ENCODE peak calls at places on chromosomes 11 and 22, in nine cellular contexts. One of them, this sample, is unnamed.
A peak's percentile ranks its signal among the peaks of the same experiment; 100 is the strongest.

GRCh38 chr22:47372111-47372581 is 609.7 kb downstream of the TBC1D22A start:
- DNase-seq in spleen: peak; percentile 51
- DNase-seq in A549: no peak
- DNase-seq in psoas muscle: no peak
- DNase-seq in foreskin fibroblast: no peak
- DNase-seq in fibroblast of pulmonary artery: no peak
- DNase-seq in lower lobe of right lung: peak; percentile 41
- DNase-seq in fibroblast of the aortic adventitia: no peak
- DNase-seq in Caco-2: peak; percentile 7
- DNase-seq in this sample: no peak

GRCh38 chr22:46574993-46575914 is 37.8 kb upstream of the CELSR1 start:
- DNase-seq in Caco-2: peak; percentile 71
- DNase-seq in A549: peak; percentile 32
- DNase-seq in fibroblast of the aortic adventitia: no peak
- DNase-seq in foreskin fibroblast: no peak
- DNase-seq in lower lobe of right lung: peak; percentile 51
- DNase-seq in spleen: peak; percentile 80
- DNase-seq in fibroblast of pulmonary artery: peak; percentile 10
- DNase-seq in psoas muscle: peak; percentile 16
- DNase-seq in this sample: no peak

GRCh38 chr11:10666556-10666955 is 27.0 kb downstream of the IRAG1 start:
- DNase-seq in foreskin fibroblast: no peak
- DNase-seq in fibroblast of the aortic adventitia: peak; percentile 50
- DNase-seq in psoas muscle: no peak
- DNase-seq in A549: no peak
- DNase-seq in Caco-2: no peak
- DNase-seq in spleen: no peak
- DNase-seq in fibroblast of pulmonary artery: no peak
- DNase-seq in lower lobe of right lung: no peak
- DNase-seq in this sample: peak; percentile 35

GRCh38 chr22:17411213-17411612 is 42.0 kb downstream of the CECR2 start:
- DNase-seq in lower lobe of right lung: no peak
- DNase-seq in fibroblast of the aortic adventitia: peak; percentile 22
- DNase-seq in psoas muscle: no peak
- DNase-seq in fibroblast of pulmonary artery: peak; percentile 66
- DNase-seq in spleen: no peak
- DNase-seq in A549: no peak
- DNase-seq in Caco-2: no peak
- DNase-seq in foreskin fibroblast: no peak
- DNase-seq in this sample: no peak

GRCh38 chr22:17152971-17153370 is 6.1 kb downstream of the HDHD5 start:
- DNase-seq in foreskin fibroblast: no peak
- DNase-seq in Caco-2: no peak
- DNase-seq in lower lobe of right lung: no peak
- DNase-seq in fibroblast of pulmonary artery: no peak
- DNase-seq in psoas muscle: no peak
- DNase-seq in spleen: no peak
- DNase-seq in A549: no peak
- DNase-seq in fibroblast of the aortic adventitia: no peak
- DNase-seq in this sample: no peak

GRCh38 chr11:132106336-132106982 is 736.0 kb downstream of the NTM start:
- DNase-seq in fibroblast of the aortic adventitia: no peak
- DNase-seq in foreskin fibroblast: no peak
- DNase-seq in psoas muscle: no peak
- DNase-seq in Caco-2: no peak
- DNase-seq in fibroblast of pulmonary artery: no peak
- DNase-seq in lower lobe of right lung: no peak
- DNase-seq in spleen: no peak
- DNase-seq in A549: no peak
- DNase-seq in this sample: no peak

GRCh38 chr11:112613051-112613972 is 347.9 kb upstream of the NCAM1 start:
- DNase-seq in Caco-2: no peak
- DNase-seq in spleen: no peak
- DNase-seq in psoas muscle: no peak
- DNase-seq in fibroblast of the aortic adventitia: peak; percentile 80
- DNase-seq in fibroblast of pulmonary artery: peak; percentile 72
- DNase-seq in foreskin fibroblast: no peak
- DNase-seq in A549: no peak
- DNase-seq in lower lobe of right lung: no peak
- DNase-seq in this sample: peak; percentile 58

GRCh38 chr11:108871867-108872266 is 207.0 kb downstream of the DDX10 start:
- DNase-seq in fibroblast of pulmonary artery: no peak
- DNase-seq in spleen: no peak
- DNase-seq in lower lobe of right lung: no peak
- DNase-seq in psoas muscle: no peak
- DNase-seq in A549: no peak
- DNase-seq in Caco-2: no peak
- DNase-seq in foreskin fibroblast: no peak
- DNase-seq in fibroblast of the aortic adventitia: peak; percentile 39
- DNase-seq in this sample: peak; percentile 20

GRCh38 chr22:20523118-20523983 is 15.9 kb downstream of the MED15 start:
- DNase-seq in fibroblast of the aortic adventitia: peak; percentile 59
- DNase-seq in fibroblast of pulmonary artery: peak; percentile 33
- DNase-seq in spleen: no peak
- DNase-seq in psoas muscle: no peak
- DNase-seq in Caco-2: no peak
- DNase-seq in foreskin fibroblast: peak; percentile 81
- DNase-seq in lower lobe of right lung: peak; percentile 14
- DNase-seq in A549: no peak
- DNase-seq in this sample: peak; percentile 95

GRCh38 chr11:30474151-30474954 is 111.8 kb downstream of the MPPED2 start:
- DNase-seq in psoas muscle: no peak
- DNase-seq in Caco-2: no peak
- DNase-seq in lower lobe of right lung: no peak
- DNase-seq in fibroblast of the aortic adventitia: no peak
- DNase-seq in spleen: no peak
- DNase-seq in foreskin fibroblast: no peak
- DNase-seq in fibroblast of pulmonary artery: no peak
- DNase-seq in A549: no peak
- DNase-seq in this sample: no peak

GRCh38 chr22:17307566-17307965 is 61.7 kb upstream of the CECR2 start:
- DNase-seq in Caco-2: no peak
- DNase-seq in A549: no peak
- DNase-seq in fibroblast of pulmonary artery: no peak
- DNase-seq in lower lobe of right lung: no peak
- DNase-seq in psoas muscle: no peak
- DNase-seq in spleen: no peak
- DNase-seq in foreskin fibroblast: no peak
- DNase-seq in fibroblast of the aortic adventitia: no peak
- DNase-seq in this sample: no peak

GRCh38 chr22:46744581-46744980 is 6.5 kb upstream of the CERK start:
- DNase-seq in lower lobe of right lung: no peak
- DNase-seq in spleen: no peak
- DNase-seq in A549: no peak
- DNase-seq in foreskin fibroblast: no peak
- DNase-seq in fibroblast of the aortic adventitia: no peak
- DNase-seq in psoas muscle: no peak
- DNase-seq in fibroblast of pulmonary artery: no peak
- DNase-seq in Caco-2: peak; percentile 81
- DNase-seq in this sample: no peak

GRCh38 chr11:77665240-77665965 is 27.8 kb upstream of the CLNS1A start:
- DNase-seq in psoas muscle: no peak
- DNase-seq in foreskin fibroblast: no peak
- DNase-seq in fibroblast of the aortic adventitia: no peak
- DNase-seq in spleen: no peak
- DNase-seq in fibroblast of pulmonary artery: no peak
- DNase-seq in A549: no peak
- DNase-seq in lower lobe of right lung: no peak
- DNase-seq in Caco-2: no peak
- DNase-seq in this sample: no peak

GRCh38 chr11:123640677-123641494 is 13.5 kb downstream of the SCN3B start:
- DNase-seq in lower lobe of right lung: no peak
- DNase-seq in fibroblast of the aortic adventitia: peak; percentile 45
- DNase-seq in foreskin fibroblast: no peak
- DNase-seq in spleen: no peak
- DNase-seq in A549: peak; percentile 43
- DNase-seq in fibroblast of pulmonary artery: peak; percentile 45
- DNase-seq in Caco-2: peak; percentile 62
- DNase-seq in psoas muscle: peak; percentile 42
- DNase-seq in this sample: peak; percentile 25

GRCh38 chr22:45164217-45165123 is 745 bp downstream of the NUP50 start:
- DNase-seq in fibroblast of the aortic adventitia: peak; percentile 23
- DNase-seq in spleen: peak; percentile 91
- DNase-seq in foreskin fibroblast: no peak
- DNase-seq in A549: peak; percentile 15
- DNase-seq in lower lobe of right lung: peak; percentile 55
- DNase-seq in psoas muscle: peak; percentile 37
- DNase-seq in fibroblast of pulmonary artery: peak; percentile 18
- DNase-seq in Caco-2: no peak
- DNase-seq in this sample: no peak

GRCh38 chr11:5275369-5276110 is 5.8 kb upstream of the HBE1 start:
- DNase-seq in A549: no peak
- DNase-seq in psoas muscle: no peak
- DNase-seq in Caco-2: no peak
- DNase-seq in lower lobe of right lung: no peak
- DNase-seq in fibroblast of the aortic adventitia: peak; percentile 14
- DNase-seq in fibroblast of pulmonary artery: no peak
- DNase-seq in foreskin fibroblast: no peak
- DNase-seq in spleen: no peak
- DNase-seq in this sample: no peak

GRCh38 chr11:126327280-126328000 is 23.6 kb downstream of the DCPS start:
- DNase-seq in fibroblast of pulmonary artery: no peak
- DNase-seq in spleen: peak; percentile 52
- DNase-seq in A549: no peak
- DNase-seq in lower lobe of right lung: no peak
- DNase-seq in fibroblast of the aortic adventitia: no peak
- DNase-seq in Caco-2: no peak
- DNase-seq in foreskin fibroblast: no peak
- DNase-seq in psoas muscle: no peak
- DNase-seq in this sample: no peak

GRCh38 chr11:121894581-121894980 is 221.4 kb downstream of the BLID start:
- DNase-seq in psoas muscle: no peak
- DNase-seq in A549: no peak
- DNase-seq in fibroblast of pulmonary artery: no peak
- DNase-seq in foreskin fibroblast: peak; percentile 47
- DNase-seq in fibroblast of the aortic adventitia: no peak
- DNase-seq in lower lobe of right lung: no peak
- DNase-seq in spleen: no peak
- DNase-seq in Caco-2: no peak
- DNase-seq in this sample: peak; percentile 66

DNA sequence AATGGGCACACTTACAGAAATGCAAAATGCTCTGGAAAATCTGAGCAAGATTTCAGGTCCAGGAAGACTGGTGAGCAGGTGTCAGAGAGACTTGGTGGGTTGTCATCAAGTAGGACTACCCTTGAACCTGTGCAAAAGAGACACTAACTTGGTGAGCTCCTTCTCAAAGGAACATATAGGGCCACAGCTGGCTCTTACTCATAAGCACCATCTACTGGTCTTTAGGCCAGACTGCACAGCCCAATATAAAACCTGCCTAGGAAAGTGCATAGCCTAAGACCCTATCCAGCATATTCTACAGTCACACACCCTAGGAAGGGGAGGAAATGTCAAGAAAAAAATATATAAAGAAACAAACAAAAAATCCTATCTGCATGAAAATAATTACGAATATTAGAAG is 18.2 kb upstream of the OR10W1 start:
- DNase-seq in Caco-2: peak; percentile 47
- DNase-seq in fibroblast of pulmonary artery: peak; percentile 49
- DNase-seq in lower lobe of right lung: no peak
- DNase-seq in A549: peak; percentile 7
- DNase-seq in psoas muscle: no peak
- DNase-seq in spleen: no peak
- DNase-seq in foreskin fibroblast: peak; percentile 5
- DNase-seq in fibroblast of the aortic adventitia: peak; percentile 45
- DNase-seq in this sample: peak; percentile 39
- TF ChIP-seq CTCF in Caco-2: peak; percentile 76
- TF ChIP-seq CTCF in fibroblast of pulmonary artery: peak; percentile 71
- TF ChIP-seq CTCF in lower lobe of right lung: peak; percentile 43
- TF ChIP-seq CTCF in A549: peak; percentile 20
- TF ChIP-seq CTCF in psoas muscle: no peak
- TF ChIP-seq CTCF in spleen: no peak
- TF ChIP-seq CTCF in foreskin fibroblast: peak; percentile 58
- TF ChIP-seq CTCF in fibroblast of the aortic adventitia: peak; percentile 74
- TF ChIP-seq CTCF in this sample: peak; percentile 73

DNA sequence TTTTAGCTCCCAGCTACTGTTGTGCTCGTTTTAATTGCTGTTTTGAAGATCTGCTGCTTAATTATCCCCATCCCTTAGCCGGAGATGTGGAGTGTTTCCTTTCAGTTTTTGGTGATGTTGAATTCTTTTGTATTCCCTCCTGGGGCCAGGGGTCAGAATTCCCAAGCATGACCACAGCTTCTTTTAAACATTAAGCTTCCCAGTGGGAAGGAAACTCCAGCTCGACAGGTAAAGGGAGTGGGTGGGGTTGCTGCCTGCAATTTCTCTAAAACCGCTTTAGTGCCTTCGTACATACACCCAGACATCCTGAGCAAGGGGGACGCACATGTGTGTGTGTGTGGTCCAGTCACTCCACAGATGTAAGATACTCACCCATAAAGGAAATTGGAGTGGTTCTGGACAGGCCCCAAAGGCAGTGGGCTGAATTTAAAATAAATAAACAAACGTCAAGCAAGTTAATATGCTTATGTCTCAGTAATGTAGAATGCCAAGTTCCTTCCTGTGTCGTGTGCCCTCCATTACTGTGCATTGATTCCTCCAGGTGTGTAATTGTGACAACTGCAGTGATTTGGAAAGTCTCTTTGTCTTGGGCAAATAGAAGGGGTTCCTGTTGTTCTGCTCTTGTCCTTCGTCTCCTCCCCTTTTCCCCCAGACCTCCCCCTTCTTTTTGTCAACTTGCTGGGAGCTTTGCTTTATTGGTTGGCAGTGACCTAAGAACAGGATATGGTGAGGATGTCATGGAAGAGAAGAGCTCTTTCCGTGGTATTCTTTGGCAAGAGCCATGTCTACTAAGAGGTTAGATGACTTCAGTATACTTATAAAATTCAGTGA is 19.2 kb upstream of the ADSL start:
- DNase-seq in foreskin fibroblast: no peak
- DNase-seq in psoas muscle: no peak
- DNase-seq in lower lobe of right lung: no peak
- DNase-seq in fibroblast of the aortic adventitia: no peak
- DNase-seq in fibroblast of pulmonary artery: peak; percentile 31
- DNase-seq in Caco-2: no peak
- DNase-seq in A549: no peak
- DNase-seq in spleen: no peak
- DNase-seq in this sample: peak; percentile 36
- H3K4me3 ChIP-seq in foreskin fibroblast: no peak overlapping the region
- H3K4me3 ChIP-seq in psoas muscle: no peak overlapping the region
- H3K4me3 ChIP-seq in lower lobe of right lung: no peak overlapping the region
- H3K4me3 ChIP-seq in fibroblast of the aortic adventitia: no peak overlapping the region
- H3K4me3 ChIP-seq in fibroblast of pulmonary artery: no peak overlapping the region
- H3K4me3 ChIP-seq in Caco-2: no peak overlapping the region
- H3K4me3 ChIP-seq in A549: no peak overlapping the region
- H3K4me3 ChIP-seq in spleen: no peak overlapping the region
- H3K4me3 ChIP-seq in this sample: no peak overlapping the region

GRCh38 chr11:130049260-130049659 is 20.4 kb upstream of the APLP2 start:
- DNase-seq in fibroblast of pulmonary artery: no peak
- DNase-seq in lower lobe of right lung: no peak
- DNase-seq in fibroblast of the aortic adventitia: peak; percentile 62
- DNase-seq in spleen: no peak
- DNase-seq in Caco-2: no peak
- DNase-seq in psoas muscle: no peak
- DNase-seq in foreskin fibroblast: no peak
- DNase-seq in A549: no peak
- DNase-seq in this sample: no peak
- TF ChIP-seq CTCF in fibroblast of pulmonary artery: no peak
- TF ChIP-seq CTCF in lower lobe of right lung: no peak
- TF ChIP-seq CTCF in fibroblast of the aortic adventitia: no peak
- TF ChIP-seq CTCF in spleen: no peak
- TF ChIP-seq CTCF in Caco-2: no peak
- TF ChIP-seq CTCF in psoas muscle: no peak
- TF ChIP-seq CTCF in foreskin fibroblast: no peak
- TF ChIP-seq CTCF in A549: no peak
- TF ChIP-seq CTCF in this sample: no peak

GRCh38 chr22:36816338-36816634 is 549 bp downstream of the PVALB start:
- DNase-seq in psoas muscle: no peak
- DNase-seq in fibroblast of pulmonary artery: no peak
- DNase-seq in A549: no peak
- DNase-seq in Caco-2: no peak
- DNase-seq in lower lobe of right lung: no peak
- DNase-seq in spleen: no peak
- DNase-seq in fibroblast of the aortic adventitia: no peak
- DNase-seq in foreskin fibroblast: no peak
- DNase-seq in this sample: no peak
- H3K4me3 ChIP-seq in psoas muscle: no peak overlapping the region
- H3K4me3 ChIP-seq in fibroblast of pulmonary artery: no peak overlapping the region
- H3K4me3 ChIP-seq in A549: peak overlapping the region; percentile 46
- H3K4me3 ChIP-seq in Caco-2: no peak overlapping the region
- H3K4me3 ChIP-seq in lower lobe of right lung: peak overlapping the region; percentile 39
- H3K4me3 ChIP-seq in spleen: peak overlapping the region; percentile 34
- H3K4me3 ChIP-seq in fibroblast of the aortic adventitia: no peak overlapping the region
- H3K4me3 ChIP-seq in foreskin fibroblast: no peak overlapping the region
- H3K4me3 ChIP-seq in this sample: no peak overlapping the region

This sample was measured in AG10803.